ENCODE peak calls at places on chromosome 3, in four cellular contexts. S is Caki2, C is adrenal gland, W is progenitor cell of endocrine pancreas. X is an unnamed sample.

GRCh38 chr3:143480306-143480852 is 360.8 kb downstream of the CHST2 start:
- DNase-seq in S (peak; percentile 84), C (no peak), W (no peak), X (no peak)

GRCh38 chr3:32443471-32443870 is 51.8 kb downstream of the CMTM7 start:
- DNase-seq in S (no peak), C (no peak), W (no peak), X (no peak)

GRCh38 chr3:119817964-119818363 is 36.1 kb downstream of the NR1I2 start:
- DNase-seq in S (no peak), C (no peak), W (no peak), X (no peak)

GRCh38 chr3:142795332-142795731 is 71.5 kb downstream of the TRPC1 start:
- DNase-seq in S (no peak), C (no peak), W (no peak), X (no peak)

GRCh38 chr3:132997404-132997803 is 40.8 kb upstream of the TMEM108 start:
- DNase-seq in S (no peak), C (no peak), W (no peak), X (no peak)

GRCh38 chr3:39196671-39197446 is 4.5 kb upstream of the XIRP1 start:
- DNase-seq in S (no peak), C (no peak), W (no peak), X (peak; percentile 47)

GRCh38 chr3:126421573-126422119 is 26.9 kb downstream of the CFAP100 start:
- DNase-seq in S (no peak), C (no peak), W (no peak), X (no peak)

GRCh38 chr3:25854635-25855034 is 64.7 kb downstream of the OXSM start:
- DNase-seq in S (no peak), C (no peak), W (no peak), X (no peak)

GRCh38 chr3:81989274-81989673 is 227.8 kb upstream of the GBE1 start:
- DNase-seq in S (no peak), C (no peak), W (no peak), X (no peak)

GRCh38 chr3:42503251-42503924 is 945 bp downstream of the VIPR1 start:
- DNase-seq in S (no peak), C (no peak), W (no peak), X (no peak)

GRCh38 chr3:61938878-61939549 is 377.6 kb downstream of the PTPRG start:
- DNase-seq in S (no peak), C (no peak), W (no peak), X (no peak)

GRCh38 chr3:86887876-86888275 is 103.1 kb downstream of the VGLL3 start:
- DNase-seq in S (no peak), C (no peak), W (no peak), X (no peak)

GRCh38 chr3:159239054-159239453 is 437.2 kb downstream of the MFSD1 start:
- DNase-seq in S (no peak), C (no peak), W (no peak), X (no peak)